ENCODE peak calls at places on chromosomes 7 and 10, in five cellular contexts. H, U, L, G and I are unnamed samples.

GRCh38 chr10:72328045-72328828 is 26.5 kb downstream of the DNAJB12 start:
- DNase-seq in U (peak; percentile 32), H (peak; percentile 91), G (peak; percentile 57), L (peak; percentile 83), I (peak; percentile 81)

GRCh38 chr7:102286237-102287081 is at the start of gene SH2B2:
- DNase-seq in G (no peak), H (peak; percentile 80), L (peak; percentile 61), U (peak; percentile 47), I (peak; percentile 99)

GRCh38 chr10:61463035-61463909 is 10.1 kb upstream of the TMEM26 start:
- DNase-seq in U (no peak), L (peak; percentile 15), H (no peak), G (no peak), I (no peak)

GRCh38 chr7:73436031-73436929 is 2.7 kb downstream of the FZD9 start:
- DNase-seq in L (peak; percentile 62), G (no peak), U (peak; percentile 78), H (no peak), I (peak; percentile 64)

GRCh38 chr7:108368466-108368865 is 87.8 kb downstream of the NRCAM start:
- DNase-seq in L (no peak), H (no peak), U (no peak), G (no peak), I (no peak)

GRCh38 chr7:16739863-16740622 is 13.5 kb upstream of the TSPAN13 start:
- DNase-seq in U (no peak), H (no peak), G (no peak), L (no peak), I (no peak)

GRCh38 chr7:12965767-12966166 is 278.3 kb downstream of the ARL4A start:
- DNase-seq in H (no peak), U (no peak), G (no peak), L (no peak), I (no peak)

GRCh38 chr7:74029991-74030415 is 2.0 kb downstream of the ELN start:
- DNase-seq in U (no peak), L (no peak), G (no peak), H (peak; percentile 44), I (no peak)

GRCh38 chr10:104351067-104351681 is 2.5 kb upstream of the CFAP58 start:
- DNase-seq in G (no peak), U (no peak), H (no peak), L (no peak), I (no peak)

GRCh38 chr10:1608408-1609037 is 128.8 kb downstream of the ADARB2 start:
- DNase-seq in L (no peak), H (no peak), U (no peak), G (no peak), I (no peak)